ENCODE peak calls at places on chromosomes 1 and 21, in nine cellular contexts. D is hepatocyte, C is A549, O is brain microvascular endothelial cell, R is esophagus squamous epithelium, M is uterus, A is cardiac muscle cell, L is lung, E is fibroblast of lung. K is an unnamed sample.

GRCh38 chr21:14453964-14454641 is 71.2 kb upstream of the HSPA13 start:
- DNase-seq in D (no peak), C (no peak), O (no peak), R (no peak), M (no peak), A (peak; percentile 7), L (no peak), E (no peak), K (no peak)

GRCh38 chr21:40512590-40512989 is 334.4 kb downstream of the DSCAM start:
- DNase-seq in D (no peak), C (no peak), O (no peak), R (no peak), M (no peak), A (no peak), L (no peak), E (no peak), K (no peak)

GRCh38 chr1:159088050-159088449 is 11.5 kb upstream of the AIM2 start:
- DNase-seq in D (no peak), C (no peak), O (peak; percentile 60), R (no peak), M (no peak), A (no peak), L (no peak), E (peak; percentile 87), K (peak; percentile 43)

GRCh38 chr21:14875704-14876364 is 189.0 kb downstream of the NRIP1 start:
- DNase-seq in D (no peak), C (no peak), O (no peak), R (no peak), M (no peak), A (no peak), L (no peak), E (peak; percentile 25), K (no peak)

GRCh38 chr1:107389410-107390075 is 248.7 kb downstream of the NTNG1 start:
- DNase-seq in D (no peak), C (no peak), O (no peak), R (no peak), M (no peak), A (no peak), L (no peak), E (no peak), K (no peak)

GRCh38 chr1:202012544-202013478 is 2.4 kb downstream of the ELF3 start:
- DNase-seq in D (no peak), C (no peak), O (no peak), R (no peak), M (no peak), A (no peak), L (no peak), E (no peak), K (no peak)

GRCh38 chr1:205619376-205619775 is 12.4 kb downstream of the ELK4 start:
- DNase-seq in D (no peak), C (no peak), O (no peak), R (no peak), M (no peak), A (no peak), L (no peak), E (no peak), K (no peak)

GRCh38 chr1:20086800-20087199 is 16.8 kb downstream of the PLA2G5 start:
- DNase-seq in D (no peak), C (no peak), O (no peak), R (no peak), M (no peak), A (no peak), L (no peak), E (no peak), K (no peak)

GRCh38 chr1:38129473-38129872 is 82.9 kb upstream of the POU3F1 start:
- DNase-seq in D (no peak), C (no peak), O (no peak), R (no peak), M (no peak), A (no peak), L (no peak), E (no peak), K (no peak)

GRCh38 chr1:201456499-201457309 is 12.3 kb downstream of the PHLDA3 start:
- DNase-seq in D (peak; percentile 73), C (no peak), O (peak; percentile 94), R (no peak), M (peak; percentile 85), A (no peak), L (peak; percentile 80), E (peak; percentile 99), K (peak; percentile 54)

GRCh38 chr1:230750576-230750975 is 3.4 kb downstream of the CAPN9 start:
- DNase-seq in D (peak; percentile 61), C (no peak), O (no peak), R (no peak), M (no peak), A (no peak), L (no peak), E (no peak), K (no peak)

GRCh38 chr1:21912038-21912758 is 24.9 kb downstream of the HSPG2 start:
- DNase-seq in D (no peak), C (no peak), O (no peak), R (no peak), M (no peak), A (no peak), L (no peak), E (no peak), K (no peak)

GRCh38 chr21:44379991-44380865 is 26.8 kb downstream of the TRPM2 start:
- DNase-seq in D (no peak), C (no peak), O (no peak), R (no peak), M (no peak), A (no peak), L (no peak), E (no peak), K (no peak)

GRCh38 chr1:215146252-215146975 is 63.9 kb downstream of the KCNK2 start:
- DNase-seq in D (peak; percentile 52), C (no peak), O (peak; percentile 37), R (no peak), M (no peak), A (peak; percentile 5), L (no peak), E (peak; percentile 35), K (peak; percentile 33)

GRCh38 chr1:23013657-23014056 is 2.0 kb downstream of the TEX46 start:
- DNase-seq in D (no peak), C (no peak), O (no peak), R (no peak), M (no peak), A (peak; percentile 13), L (no peak), E (no peak), K (peak; percentile 42)

GRCh38 chr1:22876359-22877111 is 96.1 kb downstream of the LACTBL1 start:
- DNase-seq in D (peak; percentile 48), C (no peak), O (peak; percentile 52), R (no peak), M (no peak), A (no peak), L (no peak), E (peak; percentile 84), K (peak; percentile 46)

DNA sequence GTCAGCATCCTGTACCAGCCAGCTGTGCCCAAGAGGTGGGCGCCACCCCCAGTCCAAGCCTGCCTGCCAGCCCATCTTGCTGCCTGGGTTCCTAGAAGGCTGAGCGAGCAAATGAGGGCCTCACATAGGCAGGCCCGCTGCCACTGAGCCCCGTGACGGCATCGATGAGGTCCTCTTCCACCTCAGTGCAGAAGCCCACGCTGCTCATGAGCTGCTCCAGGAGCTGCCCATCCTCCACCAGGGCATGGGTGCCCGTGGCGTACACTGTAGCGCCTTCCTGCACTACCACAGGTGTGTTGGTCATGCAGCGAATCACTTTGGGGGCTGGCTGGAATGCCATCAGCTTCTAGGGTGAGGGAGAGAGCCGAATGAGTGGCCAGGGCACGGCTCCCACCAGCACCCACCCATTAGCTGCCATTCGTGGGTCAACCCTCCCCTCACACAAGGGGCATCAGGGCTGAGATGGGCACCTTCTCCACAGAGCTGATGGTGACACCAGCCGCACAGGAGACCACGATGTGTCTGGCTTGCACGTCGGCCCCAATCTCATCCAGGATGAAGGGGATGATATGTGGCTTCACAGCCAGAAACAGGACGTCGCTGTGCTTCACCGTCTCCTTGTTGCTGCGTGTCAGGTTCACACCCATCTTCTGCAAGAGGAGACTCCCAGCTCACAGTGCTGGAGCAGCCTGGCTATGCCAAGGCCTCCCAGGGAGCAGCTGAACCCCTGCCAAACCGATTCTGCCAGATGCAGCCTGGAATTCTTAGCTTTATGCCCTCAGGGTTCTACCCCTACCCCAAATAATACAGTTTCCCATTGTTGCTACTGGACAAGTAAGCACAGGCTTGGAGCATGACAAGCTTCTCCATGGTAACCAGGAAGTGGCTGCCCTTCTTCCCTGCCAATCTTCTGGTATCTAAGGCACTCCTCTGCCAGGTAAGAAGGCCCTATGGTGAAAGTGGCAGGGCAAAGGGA is 2.0 kb downstream of the PYCR2 start:
- DNase-seq in D (no peak), C (no peak), O (no peak), R (no peak), M (no peak), A (no peak), L (no peak), E (peak; percentile 7), K (peak; percentile 97)
- H3K27ac ChIP-seq in D (no peak overlapping the region), C (peak overlapping the region; percentile 99), O (no peak overlapping the region), R (peak overlapping the region; percentile 95), M (no peak overlapping the region), A (no peak overlapping the region), L (no peak overlapping the region), E (no peak overlapping the region), K (peak overlapping the region; percentile 97)

DNA sequence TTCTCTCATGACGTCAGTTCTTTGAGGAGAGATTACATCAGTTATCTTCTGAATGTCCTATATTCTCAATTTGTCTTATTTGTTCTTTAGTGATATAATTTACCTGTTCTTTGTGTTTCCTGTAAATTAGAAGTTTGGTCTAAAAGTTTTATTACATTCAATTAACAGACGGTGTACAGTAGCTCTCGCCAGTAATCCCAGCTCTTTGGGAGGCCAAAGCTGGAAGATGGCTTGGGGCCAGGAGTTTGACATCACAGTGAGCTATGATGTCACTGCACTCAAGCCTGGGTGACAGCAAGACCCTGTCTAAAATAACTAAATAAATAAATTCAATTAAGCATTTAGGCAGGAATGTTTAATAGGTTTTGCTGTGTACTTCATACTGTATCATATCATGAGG is 25.3 kb upstream of the IPP start:
- DNase-seq in D (no peak), C (no peak), O (no peak), R (no peak), M (no peak), A (no peak), L (no peak), E (no peak), K (no peak)
- TF ChIP-seq CTCF in D (no peak), C (no peak), O (no peak), R (no peak), M (no peak), A (no peak), L (no peak), E (no peak), K (no peak)

GRCh38 chr1:173410794-173411236 is 66.3 kb upstream of the PRDX6 start:
- DNase-seq in D (no peak), C (no peak), O (no peak), R (no peak), M (no peak), A (no peak), L (no peak), E (no peak), K (no peak)
- H3K27ac ChIP-seq in D (no peak overlapping the region), C (no peak overlapping the region), O (no peak overlapping the region), R (no peak overlapping the region), M (no peak overlapping the region), A (no peak overlapping the region), L (no peak overlapping the region), E (no peak overlapping the region), K (no peak overlapping the region)

DNA sequence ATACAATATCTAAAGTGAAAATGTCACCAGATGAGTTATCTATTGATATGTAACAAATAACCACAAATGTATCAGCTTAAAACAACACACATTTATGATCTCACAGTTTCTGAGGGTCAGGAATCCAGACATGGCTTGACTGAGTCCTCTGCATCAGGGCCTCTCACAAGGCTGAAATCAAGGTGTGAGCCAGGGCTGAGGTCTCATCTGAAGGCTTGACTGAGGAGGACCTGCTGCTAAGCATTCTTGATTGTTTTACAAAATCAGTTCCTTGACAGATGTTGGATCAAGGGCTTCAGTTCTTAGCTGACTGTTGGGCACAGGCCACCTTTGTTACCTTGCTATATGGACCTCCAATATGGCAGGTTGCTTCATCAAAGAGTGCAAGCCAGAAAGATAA is 483.7 kb downstream of the CAMTA1 start:
- DNase-seq in D (no peak), C (no peak), O (no peak), R (no peak), M (no peak), A (no peak), L (peak; percentile 10), E (no peak), K (no peak)
- TF ChIP-seq CTCF in D (no peak), C (no peak), O (no peak), R (no peak), M (no peak), A (no peak), L (no peak), E (no peak), K (no peak)